ENCODE peak calls at places on chromosomes 6 and 20, in eight cellular contexts. T is PC-3, Y is lung, J is fibroblast of lung, E is heart right ventricle, U is WERI-Rb-1, W is IMR-90, H is AG09309. G is an unnamed sample.

GRCh38 chr6:55601120-55601519 is 22.1 kb upstream of the HMGCLL1 start:
- DNase-seq in U (no peak), Y (no peak), T (no peak), H (no peak), E (no peak), J (no peak), W (no peak), G (no peak)

GRCh38 chr6:156901309-156902019 is 124.3 kb downstream of the ARID1B start:
- DNase-seq in T (no peak), H (no peak), U (no peak), W (no peak), E (no peak), J (no peak), Y (no peak), G (no peak)

GRCh38 chr6:36839819-36840379 is 655 bp upstream of the CPNE5 start:
- DNase-seq in T (peak; percentile 22), Y (no peak), U (peak; percentile 75), E (peak; percentile 62), J (no peak), H (no peak), W (no peak), G (no peak)

GRCh38 chr6:79034865-79035264 is 43.2 kb downstream of the PHIP start:
- DNase-seq in Y (no peak), U (no peak), J (peak; percentile 17), H (no peak), T (no peak), E (no peak), W (peak; percentile 14), G (no peak)

GRCh38 chr6:53306819-53307347 is 41.9 kb downstream of the ELOVL5 start:
- DNase-seq in Y (no peak), U (no peak), H (no peak), E (no peak), T (peak; percentile 84), J (peak; percentile 81), W (peak; percentile 49), G (no peak)

GRCh38 chr6:45577836-45578504 is 200.2 kb upstream of the SUPT3H start:
- DNase-seq in U (no peak), T (no peak), H (peak; percentile 32), E (no peak), Y (no peak), W (peak; percentile 43), J (peak; percentile 24), G (no peak)

GRCh38 chr20:42442728-42443127 is 747.0 kb downstream of the PTPRT start:
- DNase-seq in W (no peak), T (no peak), U (no peak), J (no peak), Y (no peak), H (no peak), E (peak; percentile 20), G (no peak)

GRCh38 chr6:169188051-169188863 is 65.4 kb downstream of the THBS2 start:
- DNase-seq in Y (no peak), H (peak; percentile 80), W (peak; percentile 100), E (no peak), U (no peak), T (peak; percentile 37), J (peak; percentile 99), G (peak; percentile 93)

GRCh38 chr6:18121580-18122127 is 823 bp downstream of the NHLRC1 start:
- DNase-seq in E (no peak), J (no peak), W (no peak), T (no peak), H (no peak), Y (no peak), U (peak; percentile 41), G (no peak)

GRCh38 chr6:168182908-168183612 is 104.0 kb upstream of the FRMD1 start:
- DNase-seq in W (no peak), H (no peak), J (no peak), T (no peak), U (no peak), E (no peak), Y (no peak), G (no peak)

GRCh38 chr20:45095753-45096371 is 5.1 kb downstream of the KCNS1 start:
- DNase-seq in Y (peak; percentile 60), U (peak; percentile 32), W (peak; percentile 69), T (peak; percentile 89), E (peak; percentile 57), J (peak; percentile 45), H (no peak), G (no peak)

GRCh38 chr6:151240036-151240685 is 394 bp downstream of the AKAP12 start:
- DNase-seq in T (peak; percentile 43), J (peak; percentile 82), W (peak; percentile 64), Y (peak; percentile 51), E (peak; percentile 84), H (no peak), U (peak; percentile 89), G (peak; percentile 62)

GRCh38 chr6:21965953-21966539 is 330.8 kb downstream of the PRL start:
- DNase-seq in H (no peak), W (no peak), E (no peak), U (no peak), T (no peak), Y (no peak), J (no peak), G (no peak)
- TF ChIP-seq CTCF in H (no peak), W (no peak), E (no peak), U (no peak), T (no peak), Y (no peak), J (no peak), G (no peak)

GRCh38 chr20:52037370-52037769 is 154.2 kb downstream of the ZFP64 start:
- DNase-seq in Y (no peak), H (no peak), U (no peak), W (no peak), J (no peak), T (no peak), E (no peak), G (no peak)
- H3K4me3 ChIP-seq in Y (no peak overlapping the region), H (no peak overlapping the region), U (no peak overlapping the region), W (no peak overlapping the region), J (no peak overlapping the region), T (no peak overlapping the region), E (no peak overlapping the region), G (no peak overlapping the region)

DNA sequence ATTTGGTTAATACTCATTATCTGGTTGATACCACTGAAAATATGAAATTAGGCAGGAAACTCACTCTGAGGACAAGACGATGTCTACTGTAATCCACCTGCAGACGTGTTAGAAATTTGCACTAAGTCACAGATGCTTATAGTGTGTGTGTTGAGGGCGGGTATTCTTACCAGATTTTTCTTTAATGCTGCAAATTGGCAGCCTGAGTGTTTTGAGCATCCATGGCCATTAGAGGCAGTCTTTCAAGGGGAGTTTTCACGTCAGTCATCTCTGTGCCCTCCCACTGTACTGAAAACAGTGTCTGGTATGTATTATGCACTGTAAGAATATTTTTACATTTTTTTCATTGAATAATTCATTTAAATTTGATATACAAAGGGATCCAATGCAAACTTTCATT is 266.5 kb upstream of the QKI start:
- DNase-seq in W (no peak), U (no peak), H (no peak), Y (no peak), T (peak; percentile 8), E (no peak), J (no peak), G (no peak)
- TF ChIP-seq CTCF in W (no peak), U (peak; percentile 8), H (no peak), Y (no peak), T (peak; percentile 39), E (no peak), J (no peak), G (peak; percentile 16)

GRCh38 chr6:165929607-165930006 is 238.0 kb downstream of the TBXT start:
- DNase-seq in Y (no peak), J (no peak), U (no peak), H (no peak), T (no peak), W (no peak), E (no peak), G (no peak)
- H3K4me3 ChIP-seq in Y (no peak overlapping the region), J (no peak overlapping the region), U (no peak overlapping the region), H (no peak overlapping the region), T (no peak overlapping the region), W (no peak overlapping the region), E (no peak overlapping the region), G (no peak overlapping the region)